ENCODE peak calls at places on chromosomes 4 and X, in five cellular contexts. I is testis, K is GM12891, B is breast epithelium, W is endothelial cell of umbilical vein. G is an unnamed sample.

GRCh38 chr4:149825336-149825735 is 9.7 kb upstream of the IQCM start:
- DNase-seq in I (no peak), K (no peak), B (no peak), W (no peak), G (no peak)

GRCh38 chrX:12446342-12447075 is 308.2 kb downstream of the FRMPD4 start:
- DNase-seq in I (no peak), K (no peak), B (no peak), W (no peak), G (no peak)

GRCh38 chr4:182434720-182435119 is 191.5 kb downstream of the TENM3 start:
- DNase-seq in I (no peak), K (no peak), B (no peak), W (no peak), G (no peak)

GRCh38 chr4:85393201-85393600 is 81.7 kb upstream of the ARHGAP24 start:
- DNase-seq in I (no peak), K (no peak), B (no peak), W (no peak), G (no peak)

GRCh38 chrX:104510801-104511200 is 55.2 kb upstream of the IL1RAPL2 start:
- DNase-seq in I (no peak), K (no peak), B (no peak), W (no peak), G (no peak)

GRCh38 chrX:8374041-8374825 is 90.4 kb upstream of the VCX3B start:
- DNase-seq in I (no peak), K (no peak), B (no peak), W (no peak), G (no peak)

GRCh38 chrX:153482376-153483015 is 12.1 kb upstream of the HAUS7 start:
- DNase-seq in I (no peak), K (no peak), B (no peak), W (no peak), G (no peak)

GRCh38 chr4:74967324-74967723 is 34.4 kb downstream of the PARM1 start:
- DNase-seq in I (no peak), K (no peak), B (no peak), W (no peak), G (no peak)

GRCh38 chr4:22842360-22842759 is 149.6 kb downstream of the GBA3 start:
- DNase-seq in I (no peak), K (no peak), B (no peak), W (no peak), G (no peak)

GRCh38 chr4:105389167-105389566 is 84.7 kb downstream of the PPA2 start:
- DNase-seq in I (no peak), K (no peak), B (no peak), W (no peak), G (no peak)

GRCh38 chr4:57023104-57023503 is 44.4 kb downstream of the POLR2B start:
- DNase-seq in I (no peak), K (no peak), B (no peak), W (peak; percentile 57), G (no peak)

GRCh38 chr4:57013529-57014120 is 34.9 kb downstream of the POLR2B start:
- DNase-seq in I (no peak), K (no peak), B (no peak), W (no peak), G (no peak)

GRCh38 chr4:57020467-57021101 is 41.9 kb downstream of the POLR2B start:
- DNase-seq in I (no peak), K (no peak), B (no peak), W (peak; percentile 93), G (no peak)

GRCh38 chr4:57018930-57019329 is 40.2 kb downstream of the POLR2B start:
- DNase-seq in I (no peak), K (no peak), B (no peak), W (no peak), G (no peak)
- TF ChIP-seq POLR2A in I (no peak), K (no peak), B (no peak), W (no peak), G (no peak)

DNA sequence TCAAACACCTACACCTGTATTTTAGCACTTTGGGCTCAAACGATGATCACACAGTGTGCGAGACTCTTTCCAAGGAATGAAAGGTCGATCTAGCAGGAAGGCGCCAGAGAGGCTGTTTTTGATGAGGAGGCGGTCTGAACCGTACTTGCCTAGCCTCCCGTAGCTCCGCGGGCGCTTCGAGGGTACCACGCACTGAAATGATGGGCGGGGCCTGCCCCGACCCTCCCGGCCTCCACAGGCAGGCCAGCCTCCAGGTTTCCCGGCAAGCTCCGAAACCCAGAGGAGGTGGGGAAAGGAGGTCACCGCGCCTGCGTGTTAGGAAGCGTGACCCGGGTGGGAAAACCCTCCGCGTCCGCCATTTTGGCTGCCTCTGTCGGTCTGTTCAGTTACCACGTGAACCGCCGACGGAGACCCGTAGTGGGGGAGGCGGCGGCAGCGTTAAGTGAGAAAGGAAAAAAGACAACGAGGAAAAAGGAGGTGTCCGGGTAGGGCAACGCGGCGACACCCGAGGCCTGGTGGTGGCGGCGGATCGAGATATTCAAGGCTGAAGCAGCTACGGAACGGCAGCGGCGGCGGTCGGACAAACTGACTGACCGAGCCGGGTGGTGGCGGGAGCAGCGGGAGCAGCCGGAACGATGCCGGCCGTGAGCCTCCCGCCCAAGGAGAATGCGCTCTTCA is at the start of gene NAA15:
- DNase-seq in I (peak; percentile 98), K (peak; percentile 78), B (peak; percentile 97), W (peak; percentile 99), G (peak; percentile 99)
- TF ChIP-seq POLR2A in I (no peak), K (peak; percentile 69), B (peak; percentile 68), W (peak; percentile 28), G (peak; percentile 95)

GRCh38 chrX:49922291-49923241 is at the start of gene CLCN5:
- DNase-seq in I (peak; percentile 95), K (peak; percentile 79), B (peak; percentile 91), W (peak; percentile 97), G (peak; percentile 97)
- TF ChIP-seq POLR2A in I (no peak), K (peak; percentile 30), B (no peak), W (peak; percentile 43), G (peak; percentile 65)

GRCh38 chrX:72016881-72017783 is 106.5 kb downstream of the NHSL2 start:
- DNase-seq in I (no peak), K (no peak), B (no peak), W (no peak), G (no peak)

GRCh38 chrX:72019487-72019886 is 108.8 kb downstream of the NHSL2 start:
- DNase-seq in I (no peak), K (no peak), B (no peak), W (no peak), G (no peak)

GRCh38 chrX:72020788-72021187 is 110.1 kb downstream of the NHSL2 start:
- DNase-seq in I (no peak), K (peak; percentile 9), B (no peak), W (no peak), G (no peak)

GRCh38 chrX:72020204-72020603 is 109.6 kb downstream of the NHSL2 start:
- DNase-seq in I (peak; percentile 46), K (no peak), B (no peak), W (no peak), G (no peak)

GRCh38 chrX:72018277-72019112 is 107.8 kb downstream of the NHSL2 start:
- DNase-seq in I (peak; percentile 81), K (peak; percentile 52), B (peak; percentile 81), W (peak; percentile 90), G (peak; percentile 90)
- TF ChIP-seq POLR2A in I (no peak), K (no peak), B (no peak), W (no peak), G (no peak)

G was measured in erythroblast.